ENCODE peak calls at places on chromosomes 5 and 9, in four cellular contexts. J is prostate gland, U is breast epithelium, Y is gastrocnemius medialis. L is an unnamed sample.

GRCh38 chr5:90866333-90866732 is 307.7 kb downstream of the ADGRV1 start:
- DNase-seq in U (no peak), Y (no peak), J (no peak), L (no peak)

GRCh38 chr5:126433708-126434107 is 10.5 kb downstream of the GRAMD2B start:
- DNase-seq in U (no peak), Y (no peak), J (no peak), L (no peak)

GRCh38 chr5:115939059-115939458 is 23.2 kb upstream of the LVRN start:
- DNase-seq in J (no peak), Y (no peak), U (no peak), L (no peak)

GRCh38 chr5:119750887-119751733 is 121.8 kb downstream of the FAM170A start:
- DNase-seq in Y (no peak), U (no peak), J (no peak), L (no peak)

GRCh38 chr5:116747881-116748280 is 173.3 kb upstream of the SEMA6A start:
- DNase-seq in J (no peak), U (no peak), Y (no peak), L (no peak)

GRCh38 chr9:93159601-93160418 is 24.1 kb upstream of the WNK2 start:
- DNase-seq in U (peak; percentile 81), J (peak; percentile 81), Y (peak; percentile 81), L (peak; percentile 96)

GRCh38 chr9:131476777-131477345 is 25.9 kb upstream of the POMT1 start:
- DNase-seq in J (no peak), U (no peak), Y (peak; percentile 91), L (no peak)

GRCh38 chr9:114515528-114515927 is 10.3 kb upstream of the WHRN start:
- DNase-seq in U (no peak), Y (no peak), J (no peak), L (no peak)

GRCh38 chr5:82295144-82295543 is 17.0 kb upstream of the RPS23 start:
- DNase-seq in U (no peak), J (no peak), Y (no peak), L (no peak)

GRCh38 chr9:6893350-6894131 is 135.8 kb downstream of the KDM4C start:
- DNase-seq in Y (no peak), J (no peak), U (no peak), L (no peak)

GRCh38 chr9:26078706-26079105 is 400.5 kb upstream of the TUSC1 start:
- DNase-seq in U (no peak), Y (no peak), J (no peak), L (no peak)

GRCh38 chr9:112921549-112921948 is 30.9 kb upstream of the SLC46A2 start:
- DNase-seq in Y (no peak), J (no peak), U (no peak), L (no peak)

GRCh38 chr5:53111139-53111538 is 1.6 kb upstream of the MOCS2 start:
- DNase-seq in Y (no peak), J (no peak), U (no peak), L (no peak)

GRCh38 chr5:180605554-180606214 is 14.4 kb upstream of the SCGB3A1 start:
- DNase-seq in Y (no peak), J (peak; percentile 61), U (peak; percentile 80), L (no peak)

GRCh38 chr5:1368236-1368635 is 23.3 kb upstream of the CLPTM1L start:
- DNase-seq in Y (no peak), J (no peak), U (no peak), L (no peak)

GRCh38 chr9:118446962-118447490 is 742.8 kb downstream of the TLR4 start:
- DNase-seq in Y (no peak), U (no peak), J (no peak), L (no peak)

GRCh38 chr5:45508155-45508554 is 188.0 kb downstream of the HCN1 start:
- DNase-seq in J (no peak), U (no peak), Y (no peak), L (no peak)

GRCh38 chr5:54387659-54388232 is 67.8 kb upstream of the HSPB3 start:
- DNase-seq in U (no peak), Y (no peak), J (no peak), L (no peak)

GRCh38 chr5:150624334-150625163 is 15.9 kb upstream of the SYNPO start:
- DNase-seq in Y (no peak), U (no peak), J (no peak), L (no peak)

GRCh38 chr5:132008961-132009680 is 2.3 kb downstream of the ACSL6 start:
- DNase-seq in Y (peak; percentile 39), U (no peak), J (no peak), L (no peak)

GRCh38 chr9:89463986-89464901 is 33.7 kb downstream of the SEMA4D start:
- DNase-seq in J (no peak), Y (no peak), U (no peak), L (no peak)

GRCh38 chr9:72585737-72586136 is 64.3 kb downstream of the TMC1 start:
- DNase-seq in J (no peak), U (no peak), Y (peak; percentile 56), L (no peak)

GRCh38 chr9:4517274-4517673 is 27.0 kb downstream of the SLC1A1 start:
- DNase-seq in U (no peak), J (no peak), Y (no peak), L (no peak)

DNA sequence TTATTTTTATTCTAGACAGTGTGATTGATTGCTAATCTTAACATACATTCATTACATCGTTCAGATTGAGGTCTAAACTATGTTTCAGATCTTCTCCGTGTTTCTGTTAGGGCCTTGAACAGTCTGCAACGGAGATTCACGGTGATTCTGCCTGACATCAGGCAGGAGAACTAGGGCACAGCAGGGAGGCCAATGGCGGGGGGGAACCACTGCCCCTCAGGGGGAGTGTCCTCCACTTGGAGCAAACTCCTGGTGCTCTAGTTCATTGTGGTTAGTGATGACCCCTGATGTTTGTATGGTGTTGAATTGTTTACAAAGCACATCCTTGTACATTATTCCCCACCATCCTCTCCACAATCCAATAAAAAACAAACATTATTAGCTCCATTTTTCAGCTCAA is 173.5 kb downstream of the ZNF608 start:
- DNase-seq in U (no peak), Y (no peak), J (no peak), L (no peak)
- TF ChIP-seq POLR2A in U (no peak), Y (no peak), J (no peak), L (no peak)

DNA sequence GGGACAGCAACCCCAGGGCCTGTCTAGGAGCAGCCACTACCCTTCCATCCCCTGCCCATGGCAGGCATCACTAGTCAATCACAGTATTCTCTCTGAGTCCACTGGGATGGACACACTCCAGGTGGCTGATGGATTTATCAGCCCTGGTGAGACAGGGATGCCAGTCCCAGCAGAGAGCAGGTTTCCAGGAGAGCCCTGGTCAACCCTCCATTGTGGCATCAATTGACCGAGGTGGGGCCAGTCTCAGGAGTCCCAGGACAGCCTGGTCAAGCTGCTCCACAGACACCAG is 107.5 kb upstream of the SARDH start:
- DNase-seq in Y (no peak), U (no peak), J (no peak), L (no peak)
- TF ChIP-seq POLR2A in Y (no peak), U (no peak), J (no peak), L (no peak)

DNA sequence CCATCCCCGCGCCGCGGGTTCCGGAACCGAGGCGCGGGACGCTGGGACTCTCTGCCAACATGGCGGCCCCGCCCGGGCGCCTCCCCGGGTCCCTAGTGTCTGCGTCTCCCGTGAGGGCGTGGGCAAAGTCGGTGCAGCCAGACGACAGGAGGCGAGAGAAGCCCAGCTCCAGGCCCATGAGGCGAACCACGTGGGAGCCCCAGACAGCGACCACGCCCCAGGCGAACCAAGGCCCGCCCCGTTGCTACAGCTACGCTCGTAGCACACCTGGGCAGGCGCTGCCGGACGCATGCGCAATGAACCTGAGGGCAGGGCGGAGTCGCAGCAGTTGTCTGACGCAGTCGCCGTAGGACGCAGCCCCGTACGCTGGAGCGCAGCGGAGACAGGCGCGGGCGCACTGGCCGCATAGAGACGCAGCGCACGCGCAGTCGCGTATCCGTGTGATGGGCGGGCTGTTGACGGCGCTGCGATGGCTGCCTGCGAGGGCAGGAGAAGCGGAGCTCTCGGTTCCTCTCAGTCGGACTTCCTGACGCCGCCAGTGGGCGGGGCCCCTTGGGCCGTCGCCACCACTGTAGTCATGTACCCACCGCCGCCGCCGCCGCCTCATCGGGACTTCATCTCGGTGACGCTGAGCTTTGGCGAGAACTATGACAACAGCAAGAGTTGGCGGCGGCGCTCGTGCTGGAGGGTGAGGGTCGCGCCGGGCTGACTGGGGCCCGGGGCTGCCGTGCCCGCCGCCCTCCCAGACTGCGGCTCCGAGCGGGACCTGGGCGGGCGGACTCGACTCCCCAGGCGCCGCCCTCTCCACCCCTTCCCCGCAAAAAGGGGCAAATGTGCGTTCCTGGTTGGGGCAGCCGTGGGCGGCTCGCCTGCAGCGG is at the start of gene MAN1B1:
- DNase-seq in Y (peak; percentile 99), U (peak; percentile 99), J (peak; percentile 99), L (peak; percentile 99)
- TF ChIP-seq POLR2A in Y (peak; percentile 82), U (peak; percentile 33), J (peak; percentile 63), L (no peak)

GRCh38 chr5:39074009-39074886 is at the start of gene RICTOR:
- DNase-seq in Y (peak; percentile 85), U (peak; percentile 88), J (peak; percentile 87), L (peak; percentile 81)
- TF ChIP-seq POLR2A in Y (peak; percentile 71), U (no peak), J (peak; percentile 53), L (no peak)

GRCh38 chr9:134181648-134182034 is 17.3 kb upstream of the RNU6ATAC start:
- DNase-seq in U (no peak), Y (no peak), J (no peak), L (peak; percentile 75)
- TF ChIP-seq POLR2A in U (no peak), Y (no peak), J (no peak), L (no peak)

GRCh38 chr5:172911976-172912375 is 47.2 kb upstream of the RPL26L1 start:
- DNase-seq in Y (no peak), U (no peak), J (no peak), L (no peak)

GRCh38 chr5:172911628-172911880 is 47.7 kb upstream of the RPL26L1 start:
- DNase-seq in U (no peak), Y (no peak), J (no peak), L (no peak)

GRCh38 chr5:172913117-172913850 is 45.9 kb upstream of the RPL26L1 start:
- DNase-seq in Y (no peak), J (no peak), U (no peak), L (no peak)

GRCh38 chr5:172909931-172910502 is 49.2 kb upstream of the RPL26L1 start:
- DNase-seq in U (no peak), Y (no peak), J (no peak), L (no peak)

GRCh38 chr5:172910828-172911627 is 48.2 kb upstream of the RPL26L1 start:
- DNase-seq in J (no peak), Y (peak; percentile 62), U (no peak), L (peak; percentile 96)
- TF ChIP-seq POLR2A in J (no peak), Y (peak; percentile 9), U (no peak), L (no peak)

DNA sequence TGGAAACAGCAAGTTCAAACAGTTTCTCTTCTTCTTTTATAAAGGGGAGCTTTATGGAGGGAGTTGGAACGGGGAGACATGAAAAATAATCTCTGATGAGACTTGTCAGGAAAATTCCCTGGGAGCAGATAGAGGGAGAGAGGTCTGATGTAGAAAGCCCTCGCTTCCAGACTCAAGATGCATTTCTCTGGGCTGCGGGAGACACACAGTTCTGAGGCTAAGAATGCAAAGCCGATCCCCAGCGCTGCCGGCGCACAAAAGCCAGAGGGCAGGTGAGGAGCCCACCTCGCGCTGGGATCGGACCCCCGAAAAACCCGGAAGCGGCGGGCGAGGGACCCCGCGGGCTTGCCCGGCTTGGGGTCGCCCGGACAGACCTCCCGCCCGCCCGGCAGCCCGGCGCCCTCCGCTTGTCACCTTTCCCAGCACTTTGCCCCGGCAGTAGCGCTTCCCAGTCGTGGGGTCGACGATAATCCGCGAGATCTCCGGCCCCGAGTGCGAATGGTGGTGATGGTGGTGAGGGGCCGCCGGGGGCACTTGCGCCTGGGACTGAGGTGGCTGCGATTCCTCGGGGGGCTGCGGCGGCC is 518 bp downstream of the PLK2 start:
- DNase-seq in Y (peak; percentile 15), U (peak; percentile 54), J (peak; percentile 28), L (peak; percentile 34)
- TF ChIP-seq POLR2A in Y (no peak), U (no peak), J (no peak), L (no peak)